ENCODE peak calls at places on chromosome 9, in four cellular contexts. T, C, N and O are unnamed samples.

GRCh38 chr9:972512-973294 is 3.8 kb upstream of the DMRT3 start:
- DNase-seq in C (no peak), N (no peak), T (no peak), O (no peak)

GRCh38 chr9:34633851-34634550 is 3.6 kb downstream of the SIGMAR1 start:
- DNase-seq in T (peak; percentile 20), N (no peak), C (no peak), O (peak; percentile 78)

GRCh38 chr9:76403352-76403751 is 9.1 kb upstream of the RFK start:
- DNase-seq in N (peak; percentile 32), C (no peak), T (no peak), O (peak; percentile 56)

GRCh38 chr9:133351908-133352634 is 4.1 kb downstream of the RPL7A start:
- DNase-seq in T (no peak), C (peak; percentile 19), N (no peak), O (peak; percentile 58)

GRCh38 chr9:85900504-85901201 is 40.3 kb upstream of the NAA35 start:
- DNase-seq in C (peak; percentile 11), N (no peak), T (no peak), O (peak; percentile 31)

GRCh38 chr9:77575785-77576184 is 72.3 kb downstream of the GNA14 start:
- DNase-seq in C (peak; percentile 11), T (no peak), N (no peak), O (peak; percentile 25)

GRCh38 chr9:107142896-107143603 is 140.0 kb upstream of the RAD23B start:
- DNase-seq in C (no peak), N (no peak), T (no peak), O (no peak)

GRCh38 chr9:33506626-33507370 is 17.3 kb upstream of the ANKRD18B start:
- DNase-seq in N (peak; percentile 83), T (no peak), C (peak; percentile 38), O (no peak)

GRCh38 chr9:95903398-95903797 is 27.9 kb downstream of the ERCC6L2 start:
- DNase-seq in C (no peak), T (no peak), N (no peak), O (no peak)

GRCh38 chr9:112119225-112120045 is 55.7 kb downstream of the SUSD1 start:
- DNase-seq in T (no peak), C (no peak), N (no peak), O (no peak)